ENCODE peak calls at places on chromosomes 4 and X, in nine cellular contexts. Y is GM10248; N is astrocyte of the cerebellum; U is stimulated activated CD8-positive, alpha-beta memory T cell treated with anti-CD3 and anti-CD28 coated beads, Interleukin-7, amount 100 ng/mL, for 24 hours; P is T-helper 1 cell; F is Kasumi-1; A is IMR-90; I is T-helper 17 cell; K is fibroblast of gingiva. V is an unnamed sample.

GRCh38 chr4:151743128-151743854 is 17.5 kb downstream of the GATB start:
- DNase-seq in I (no peak), Y (peak), P (no peak), K (no peak), N (no peak), U (no peak), F (no peak), A (no peak), V (no peak)

GRCh38 chr4:24180586-24180985 is 290.7 kb upstream of the PPARGC1A start:
- DNase-seq in K (no peak), Y (no peak), P (no peak), N (no peak), A (no peak), I (no peak), F (no peak), U (no peak), V (no peak)

GRCh38 chr4:148926861-148927260 is 484.6 kb upstream of the NR3C2 start:
- DNase-seq in Y (no peak), N (peak), F (no peak), U (no peak), P (no peak), A (peak), K (no peak), I (no peak), V (peak)

GRCh38 chr4:10272511-10272910 is 155.9 kb upstream of the WDR1 start:
- DNase-seq in Y (no peak), F (no peak), U (no peak), K (no peak), A (no peak), P (no peak), I (no peak), N (no peak), V (no peak)

GRCh38 chr4:158410272-158410671 is 111.4 kb upstream of the RXFP1 start:
- DNase-seq in U (no peak), A (peak), Y (no peak), F (peak), K (peak), N (no peak), I (no peak), P (no peak), V (peak)

GRCh38 chrX:9888953-9889470 is 78.1 kb upstream of the CLDN34 start:
- DNase-seq in N (no peak), U (no peak), P (no peak), I (no peak), A (no peak), Y (no peak), F (no peak), K (no peak), V (no peak)

GRCh38 chr4:102789317-102789717 is 28.5 kb upstream of the MANBA start:
- DNase-seq in N (peak), P (no peak), F (peak), A (peak), K (peak), Y (no peak), U (no peak), I (no peak), V (no peak)

GRCh38 chrX:13864264-13864663 is 47.4 kb upstream of the GPM6B start:
- DNase-seq in U (no peak), P (no peak), K (no peak), Y (no peak), I (no peak), F (no peak), N (no peak), A (peak), V (no peak)

GRCh38 chr4:15521442-15522039 is 51.9 kb downstream of the CC2D2A start:
- DNase-seq in I (no peak), U (no peak), K (no peak), N (no peak), A (peak), Y (no peak), P (no peak), F (no peak), V (no peak)

GRCh38 chr4:52592287-52592686 is 66.8 kb downstream of the USP46 start:
- DNase-seq in A (no peak), F (no peak), Y (no peak), K (no peak), I (no peak), P (no peak), N (no peak), U (no peak), V (no peak)

GRCh38 chrX:133045986-133046385 is 50.9 kb downstream of the USP26 start:
- DNase-seq in K (no peak), F (peak), N (no peak), U (no peak), Y (no peak), P (no peak), A (peak), I (no peak), V (peak)

GRCh38 chr4:1855334-1856070 is 454 bp downstream of the LETM1 start:
- DNase-seq in I (no peak), U (no peak), K (no peak), Y (no peak), P (no peak), F (no peak), A (no peak), N (no peak), V (peak)

GRCh38 chr4:129623233-129623632 is 527.3 kb downstream of the C4orf33 start:
- DNase-seq in N (no peak), F (peak), K (no peak), U (no peak), A (no peak), Y (no peak), P (no peak), I (no peak), V (no peak)

GRCh38 chr4:172096771-172097170 is 283.6 kb downstream of the GALNTL6 start:
- DNase-seq in N (peak), K (peak), F (no peak), Y (no peak), U (no peak), A (peak), I (no peak), P (no peak), V (peak)

GRCh38 chr4:38109896-38110295 is 149.7 kb downstream of the PTTG2 start:
- DNase-seq in Y (no peak), K (no peak), N (no peak), I (no peak), F (no peak), A (no peak), P (no peak), U (no peak), V (no peak)

GRCh38 chr4:83221897-83222441 is 62.6 kb downstream of the COQ2 start:
- DNase-seq in F (no peak), P (no peak), Y (peak), K (no peak), N (no peak), U (no peak), A (no peak), I (no peak), V (no peak)

GRCh38 chr4:20356565-20356964 is 104.9 kb downstream of the SLIT2 start:
- DNase-seq in I (no peak), A (no peak), K (no peak), F (no peak), N (peak), P (no peak), U (no peak), Y (no peak), V (no peak)

GRCh38 chr4:153326513-153326912 is 18.0 kb upstream of the MND1 start:
- DNase-seq in N (no peak), U (no peak), P (no peak), A (peak), I (no peak), Y (no peak), F (no peak), K (peak), V (no peak)

GRCh38 chr4:182593864-182594263 is 323.3 kb downstream of the DCTD start:
- DNase-seq in U (no peak), A (peak), P (no peak), K (no peak), N (no peak), I (no peak), Y (no peak), F (no peak), V (peak)

GRCh38 chr4:182869697-182870096 is 47.5 kb downstream of the DCTD start:
- DNase-seq in N (no peak), K (no peak), I (no peak), A (no peak), U (no peak), F (no peak), Y (no peak), P (no peak), V (no peak)

GRCh38 chrX:34884693-34885277 is 57.8 kb upstream of the FAM47B start:
- DNase-seq in Y (no peak), A (peak), P (no peak), I (no peak), N (peak), F (no peak), U (no peak), K (peak), V (peak)

V was measured in AG20443.